ENCODE peak calls at places on chromosome 4, in eight cellular contexts. S, H, N, O, B, D, U and M are unnamed samples.

GRCh38 chr4:87896020-87896621 is 63.4 kb downstream of the MEPE start:
- DNase-seq in S (no peak), H (peak), N (no peak), O (no peak), B (peak), D (no peak), U (peak), M (peak)

GRCh38 chr4:26873391-26874026 is 12.9 kb downstream of the STIM2 start:
- DNase-seq in S (peak), H (no peak), N (no peak), O (peak), B (no peak), D (no peak), U (no peak), M (no peak)

GRCh38 chr4:52263612-52264011 is 212.5 kb downstream of the SPATA18 start:
- DNase-seq in S (no peak), H (no peak), N (no peak), O (no peak), B (no peak), D (no peak), U (no peak), M (no peak)

GRCh38 chr4:8039290-8039689 is 99.6 kb upstream of the AFAP1 start:
- DNase-seq in S (peak), H (no peak), N (peak), O (no peak), B (no peak), D (no peak), U (peak), M (no peak)

GRCh38 chr4:95183656-95184408 is 364.9 kb downstream of the UNC5C start:
- DNase-seq in S (no peak), H (no peak), N (no peak), O (no peak), B (no peak), D (no peak), U (no peak), M (no peak)

GRCh38 chr4:143531368-143531767 is 17.9 kb downstream of the SMARCA5 start:
- DNase-seq in S (no peak), H (no peak), N (no peak), O (no peak), B (peak), D (no peak), U (peak), M (no peak)

GRCh38 chr4:5575941-5576340 is 132.4 kb downstream of the EVC2 start:
- DNase-seq in S (no peak), H (no peak), N (no peak), O (no peak), B (no peak), D (no peak), U (no peak), M (no peak)

GRCh38 chr4:60846678-60847077 is 353.4 kb upstream of the ADGRL3 start:
- DNase-seq in S (no peak), H (no peak), N (no peak), O (no peak), B (no peak), D (no peak), U (no peak), M (no peak)

GRCh38 chr4:156767911-156768415 is 203.6 kb downstream of the PDGFC start:
- DNase-seq in S (no peak), H (no peak), N (no peak), O (no peak), B (no peak), D (no peak), U (no peak), M (no peak)

GRCh38 chr4:101200561-101200960 is 146.8 kb downstream of the PPP3CA start:
- DNase-seq in S (no peak), H (peak), N (no peak), O (no peak), B (peak), D (no peak), U (peak), M (peak)

GRCh38 chr4:162610116-162610515 is 446.3 kb upstream of the FSTL5 start:
- DNase-seq in S (no peak), H (no peak), N (no peak), O (no peak), B (no peak), D (no peak), U (no peak), M (no peak)

GRCh38 chr4:6877070-6877469 is 32.6 kb upstream of the TBC1D14 start:
- DNase-seq in S (no peak), H (no peak), N (no peak), O (no peak), B (no peak), D (no peak), U (no peak), M (no peak)

GRCh38 chr4:153988446-153988845 is 199.6 kb upstream of the SFRP2 start:
- DNase-seq in S (no peak), H (no peak), N (no peak), O (no peak), B (no peak), D (no peak), U (peak), M (peak)

GRCh38 chr4:48141048-48141447 is 7.0 kb upstream of the TXK start:
- DNase-seq in S (peak), H (no peak), N (no peak), O (no peak), B (peak), D (no peak), U (peak), M (peak)

GRCh38 chr4:6974138-6974848 is 64.7 kb downstream of the TBC1D14 start:
- DNase-seq in S (peak), H (peak), N (peak), O (peak), B (peak), D (peak), U (peak), M (peak)

GRCh38 chr4:185893500-185893899 is 81.5 kb upstream of the SORBS2 start:
- DNase-seq in S (no peak), H (no peak), N (no peak), O (no peak), B (no peak), D (no peak), U (no peak), M (no peak)

GRCh38 chr4:7001271-7001670 is 41.9 kb upstream of the TADA2B start:
- DNase-seq in S (no peak), H (no peak), N (no peak), O (no peak), B (no peak), D (no peak), U (no peak), M (no peak)

GRCh38 chr4:15729910-15730533 is 27.2 kb downstream of the BST1 start:
- DNase-seq in S (peak), H (peak), N (no peak), O (no peak), B (peak), D (no peak), U (peak), M (peak)

GRCh38 chr4:61380865-61381264 is 180.7 kb downstream of the ADGRL3 start:
- DNase-seq in S (no peak), H (no peak), N (no peak), O (no peak), B (no peak), D (no peak), U (no peak), M (no peak)

GRCh38 chr4:183700407-183700806 is 41.3 kb downstream of the TRAPPC11 start:
- DNase-seq in S (no peak), H (no peak), N (no peak), O (no peak), B (no peak), D (no peak), U (no peak), M (no peak)

GRCh38 chr4:156085073-156085472 is 131.4 kb upstream of the CTSO start:
- DNase-seq in S (no peak), H (no peak), N (no peak), O (no peak), B (no peak), D (no peak), U (no peak), M (no peak)

GRCh38 chr4:124414641-124415040 is 297.9 kb downstream of the ANKRD50 start:
- DNase-seq in S (no peak), H (no peak), N (no peak), O (no peak), B (peak), D (no peak), U (no peak), M (peak)

GRCh38 chr4:124420166-124420695 is 292.3 kb downstream of the ANKRD50 start:
- DNase-seq in S (no peak), H (no peak), N (no peak), O (no peak), B (no peak), D (no peak), U (no peak), M (no peak)

DNA sequence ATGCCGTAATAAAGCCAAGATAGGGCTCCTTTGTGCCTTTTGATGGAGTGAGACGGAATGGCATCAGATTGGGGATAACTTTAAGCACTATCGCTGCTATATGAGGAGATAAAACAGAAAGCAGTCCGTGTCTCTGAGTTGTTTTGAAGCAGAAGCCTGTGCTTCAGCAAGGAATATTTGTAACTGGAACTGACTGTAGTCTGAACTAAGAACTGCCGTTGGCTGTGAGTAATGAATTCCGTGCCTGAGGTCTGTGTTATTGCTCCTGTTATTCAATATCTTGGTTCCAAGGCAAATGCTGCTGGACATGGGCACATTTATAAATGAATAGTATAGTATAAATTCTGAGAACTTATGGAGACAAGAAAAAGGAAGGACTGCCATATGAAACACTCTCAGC is 297.3 kb downstream of the ANKRD50 start:
- DNase-seq in S (no peak), H (no peak), N (no peak), O (no peak), B (peak), D (no peak), U (peak), M (peak)
- H3K4me3 ChIP-seq in S (no peak), H (no peak), N (no peak), O (no peak), B (peak), D (no peak), U (no peak), M (peak)

GRCh38 chr4:124713213-124713592 is 671 bp upstream of the ANKRD50 start:
- DNase-seq in S (peak), H (peak), N (peak), O (no peak), B (peak), D (peak), U (peak), M (peak)
- TF ChIP-seq CTCF in S (no peak), H (peak), N (peak), O (no peak), B (peak), D (peak), U (peak), M (peak)

GRCh38 chr4:158826057-158826456 is 57.2 kb downstream of the FNIP2 start:
- DNase-seq in S (no peak), H (no peak), N (no peak), O (no peak), B (peak), D (no peak), U (peak), M (no peak)
- H3K4me3 ChIP-seq in S (no peak), H (no peak), N (no peak), O (no peak), B (no peak), D (peak), U (no peak), M (no peak)

DNA sequence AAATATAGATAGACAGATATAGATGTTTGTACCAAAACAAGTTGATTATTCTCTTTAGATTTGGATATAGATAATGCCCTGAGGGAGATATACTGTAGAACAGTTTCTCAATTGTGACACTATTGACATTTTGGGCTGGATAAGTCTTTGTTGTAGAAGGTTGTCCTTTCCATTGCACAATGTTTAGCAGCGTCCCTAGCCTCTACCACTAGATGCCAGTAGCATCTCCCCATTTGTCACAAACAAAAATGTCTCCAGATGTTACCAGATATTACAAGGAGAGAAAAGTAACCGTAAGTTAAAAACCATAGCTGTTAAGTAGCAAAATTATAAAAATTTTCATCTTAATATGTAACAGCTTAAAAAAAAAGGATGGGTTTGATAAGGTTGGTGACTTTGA is 2595.3 kb downstream of the ARAP2 start:
- DNase-seq in S (no peak), H (peak), N (no peak), O (no peak), B (peak), D (no peak), U (peak), M (peak)
- TF ChIP-seq CTCF in S (no peak), H (peak), N (no peak), O (no peak), B (peak), D (no peak), U (peak), M (peak)

DNA sequence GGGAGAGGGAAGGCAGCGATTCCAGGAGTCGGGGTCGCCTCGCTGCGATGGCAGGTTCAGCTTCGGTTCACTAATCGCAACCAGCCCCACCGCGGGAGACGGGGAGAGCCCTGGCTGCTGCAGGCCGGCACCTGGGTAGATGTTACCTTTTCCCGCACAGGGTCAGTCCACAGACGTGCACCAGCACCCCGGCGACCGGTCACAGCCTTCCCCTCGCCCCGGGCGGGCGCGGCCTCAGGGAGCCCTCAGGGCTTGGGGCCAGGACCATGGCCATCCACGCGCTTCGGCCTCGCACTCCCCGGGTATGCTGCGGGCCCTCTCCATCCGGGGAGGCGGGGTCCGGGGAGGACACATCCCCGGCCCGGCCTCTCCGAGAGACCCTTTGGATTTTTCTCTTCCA is 26.1 kb upstream of the EXOC1L start:
- DNase-seq in S (no peak), H (no peak), N (no peak), O (no peak), B (no peak), D (no peak), U (no peak), M (no peak)
- H3K4me3 ChIP-seq in S (no peak), H (no peak), N (no peak), O (no peak), B (peak), D (peak), U (peak), M (no peak)

DNA sequence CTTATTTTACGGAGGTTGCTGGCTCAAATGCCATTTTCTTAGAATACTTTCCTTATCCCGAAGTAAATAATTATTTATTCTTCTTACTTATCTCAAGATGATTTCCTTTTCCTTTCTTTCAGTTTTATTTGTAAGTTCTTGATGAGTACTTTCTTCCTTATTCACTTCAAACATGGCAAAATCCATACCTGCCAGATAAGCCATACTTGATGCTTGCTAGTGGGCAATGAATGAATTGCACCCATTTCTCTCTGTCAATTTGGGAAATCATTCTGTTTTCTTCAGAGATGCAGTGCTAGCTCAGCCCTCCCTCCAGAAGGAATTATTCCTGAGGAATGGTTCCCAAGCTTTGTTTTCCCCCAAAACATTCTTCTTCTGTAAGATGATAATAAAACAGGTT is 598.3 kb downstream of the SPRY1 start:
- DNase-seq in S (no peak), H (peak), N (no peak), O (no peak), B (no peak), D (no peak), U (no peak), M (no peak)
- TF ChIP-seq CTCF in S (peak), H (peak), N (no peak), O (no peak), B (no peak), D (peak), U (peak), M (no peak)

GRCh38 chr4:11111370-11111769 is 317.3 kb downstream of the HS3ST1 start:
- DNase-seq in S (no peak), H (no peak), N (no peak), O (no peak), B (no peak), D (no peak), U (no peak), M (no peak)

GRCh38 chr4:11106190-11106589 is 322.5 kb downstream of the HS3ST1 start:
- DNase-seq in S (peak), H (no peak), N (no peak), O (no peak), B (no peak), D (no peak), U (peak), M (peak)

GRCh38 chr4:11111876-11112275 is 316.8 kb downstream of the HS3ST1 start:
- DNase-seq in S (no peak), H (no peak), N (no peak), O (no peak), B (no peak), D (no peak), U (no peak), M (no peak)

GRCh38 chr4:11105715-11106114 is 323.0 kb downstream of the HS3ST1 start:
- DNase-seq in S (no peak), H (no peak), N (no peak), O (no peak), B (no peak), D (no peak), U (no peak), M (no peak)

GRCh38 chr4:11106769-11107168 is 321.9 kb downstream of the HS3ST1 start:
- DNase-seq in S (no peak), H (no peak), N (no peak), O (no peak), B (no peak), D (no peak), U (peak), M (no peak)
- H3K4me3 ChIP-seq in S (no peak), H (no peak), N (no peak), O (no peak), B (no peak), D (no peak), U (no peak), M (no peak)

GRCh38 chr4:144611850-144612249 is 34.1 kb upstream of the HHIP start:
- DNase-seq in S (peak), H (peak), N (peak), O (no peak), B (peak), D (no peak), U (peak), M (no peak)
- TF ChIP-seq CTCF in S (peak), H (peak), N (no peak), O (no peak), B (peak), D (peak), U (peak), M (peak)

GRCh38 chr4:139266208-139266582 is 13.8 kb downstream of the MGARP start:
- DNase-seq in S (no peak), H (no peak), N (no peak), O (no peak), B (no peak), D (no peak), U (no peak), M (no peak)

GRCh38 chr4:139265654-139266053 is 14.4 kb downstream of the MGARP start:
- DNase-seq in S (no peak), H (no peak), N (no peak), O (no peak), B (no peak), D (no peak), U (no peak), M (no peak)

GRCh38 chr4:139266583-139267257 is 13.3 kb downstream of the MGARP start:
- DNase-seq in S (peak), H (no peak), N (peak), O (peak), B (peak), D (peak), U (peak), M (peak)

DNA sequence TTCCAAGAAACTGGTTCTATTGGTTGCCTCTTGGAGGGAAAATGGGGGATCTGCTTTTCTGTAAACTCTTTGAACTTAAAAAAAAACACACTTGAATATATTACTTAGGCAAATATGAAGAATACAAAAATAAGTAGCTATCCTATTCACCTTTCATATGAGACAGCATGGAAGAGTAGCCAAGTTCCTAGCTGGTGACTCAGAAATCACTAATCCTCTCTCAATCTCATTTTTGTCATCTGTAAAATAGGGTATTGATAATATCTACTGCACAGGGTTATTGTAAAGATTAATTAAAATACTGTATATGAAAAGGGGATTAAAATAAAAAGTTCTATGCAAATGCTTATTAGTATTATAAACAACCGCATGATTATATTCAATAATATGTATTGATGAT is 12.7 kb downstream of the MGARP start:
- DNase-seq in S (no peak), H (no peak), N (no peak), O (no peak), B (no peak), D (no peak), U (no peak), M (no peak)
- H3K4me3 ChIP-seq in S (no peak), H (peak), N (no peak), O (peak), B (no peak), D (no peak), U (no peak), M (no peak)

GRCh38 chr4:109976189-109976588 is 63.5 kb downstream of the EGF start:
- DNase-seq in S (no peak), H (no peak), N (no peak), O (no peak), B (no peak), D (no peak), U (no peak), M (no peak)

GRCh38 chr4:109978704-109979103 is 66.0 kb downstream of the EGF start:
- DNase-seq in S (no peak), H (no peak), N (no peak), O (no peak), B (no peak), D (no peak), U (no peak), M (no peak)

GRCh38 chr4:109981936-109982335 is 69.3 kb downstream of the EGF start:
- DNase-seq in S (no peak), H (no peak), N (no peak), O (no peak), B (no peak), D (no peak), U (no peak), M (no peak)

GRCh38 chr4:109979932-109980717 is 67.4 kb downstream of the EGF start:
- DNase-seq in S (no peak), H (no peak), N (no peak), O (no peak), B (peak), D (no peak), U (peak), M (peak)

GRCh38 chr4:109977854-109978501 is 65.3 kb downstream of the EGF start:
- DNase-seq in S (peak), H (peak), N (no peak), O (no peak), B (peak), D (no peak), U (peak), M (peak)
- TF ChIP-seq CTCF in S (peak), H (peak), N (peak), O (peak), B (peak), D (peak), U (peak), M (peak)